ENCODE peak calls at places on chromosomes 4 and X, in four cellular contexts. N, U, B and J are unnamed samples.

GRCh38 chr4:118772149-118773081 is 63.5 kb downstream of the SEC24D start:
- DNase-seq in N (no peak), U (peak; percentile 62), B (no peak), J (peak; percentile 54)

GRCh38 chr4:8472689-8473197 is 32.2 kb downstream of the TRMT44 start:
- DNase-seq in N (no peak), U (peak; percentile 96), B (no peak), J (peak; percentile 96)

GRCh38 chr4:48698029-48698901 is 81.8 kb downstream of the FRYL start:
- DNase-seq in N (no peak), U (peak; percentile 86), B (peak; percentile 70), J (peak; percentile 88)

GRCh38 chr4:140774510-140774909 is 18.3 kb upstream of the TBC1D9 start:
- DNase-seq in N (no peak), U (no peak), B (no peak), J (no peak)

GRCh38 chr4:80154547-80154933 is 42.8 kb upstream of the PRDM8 start:
- DNase-seq in N (no peak), U (no peak), B (no peak), J (no peak)

GRCh38 chr4:101761405-101761804 is 29.1 kb upstream of the BANK1 start:
- DNase-seq in N (no peak), U (no peak), B (no peak), J (no peak)

GRCh38 chrX:40108084-40108958 is 10.6 kb upstream of the BCOR start:
- DNase-seq in N (peak; percentile 54), U (peak; percentile 67), B (peak; percentile 80), J (no peak)

GRCh38 chr4:3642806-3643517 is 110.7 kb upstream of the LRPAP1 start:
- DNase-seq in N (no peak), U (no peak), B (no peak), J (no peak)

GRCh38 chrX:33298622-33299021 is 87.3 kb upstream of the DMD start:
- DNase-seq in N (no peak), U (no peak), B (no peak), J (no peak)

GRCh38 chr4:70564033-70564432 is 28.0 kb upstream of the AMBN start:
- DNase-seq in N (no peak), U (no peak), B (no peak), J (no peak)

GRCh38 chr4:109719604-109720003 is 10.3 kb downstream of the PLA2G12A start:
- DNase-seq in N (no peak), U (no peak), B (no peak), J (no peak)

GRCh38 chrX:152817082-152817744 is 13.3 kb downstream of the CETN2 start:
- DNase-seq in N (no peak), U (peak; percentile 37), B (peak; percentile 28), J (peak; percentile 41)

GRCh38 chr4:81499840-81500239 is 28.1 kb upstream of the RASGEF1B start:
- DNase-seq in N (no peak), U (no peak), B (no peak), J (no peak)

GRCh38 chrX:135463937-135464336 is 42.2 kb downstream of the SMIM10L2A start:
- DNase-seq in N (no peak), U (peak; percentile 15), B (no peak), J (no peak)

DNA sequence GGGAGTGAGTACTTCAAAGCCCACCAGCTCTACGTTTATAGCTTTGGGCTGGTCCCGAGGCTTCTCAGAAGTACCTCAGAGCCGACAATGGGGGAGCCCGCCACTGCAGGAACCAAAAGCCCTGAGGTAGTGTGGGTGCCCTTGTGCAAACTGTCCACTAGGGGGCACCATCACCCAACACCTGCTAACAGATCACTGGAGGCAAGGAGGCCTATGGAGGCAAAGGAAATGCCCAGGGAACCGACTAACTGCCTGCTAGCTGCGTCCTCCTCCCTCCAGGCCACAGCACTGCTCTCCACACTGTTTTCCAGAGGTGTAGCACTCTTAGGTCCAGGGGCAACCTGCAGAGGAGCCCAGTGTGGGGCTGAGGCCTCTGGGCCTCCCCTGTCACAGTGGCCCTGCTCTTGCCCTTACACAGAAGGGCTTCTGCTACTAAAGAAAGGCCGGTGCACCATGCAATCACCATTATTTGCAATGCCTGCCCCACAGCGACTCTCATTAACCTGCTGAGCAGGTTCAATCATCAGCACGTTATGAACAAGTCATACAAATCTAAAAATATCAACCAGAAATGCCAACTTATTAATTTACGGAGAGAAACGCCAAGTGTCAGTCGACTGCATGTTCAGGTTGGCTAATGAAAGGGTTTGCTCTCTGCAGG is 159.1 kb downstream of the NSUN7 start:
- DNase-seq in N (peak; percentile 78), U (peak; percentile 74), B (peak; percentile 72), J (peak; percentile 79)
- TF ChIP-seq CTCF in N (peak; percentile 92), U (peak; percentile 95), B (peak; percentile 88), J (peak; percentile 99)

GRCh38 chr4:15778742-15779231 is 659 bp downstream of the CD38 start:
- DNase-seq in N (peak; percentile 80), U (no peak), B (peak; percentile 27), J (no peak)

GRCh38 chr4:15777697-15778096 is 431 bp upstream of the CD38 start:
- DNase-seq in N (no peak), U (no peak), B (no peak), J (no peak)

GRCh38 chr4:15779336-15779735 is 1.2 kb downstream of the CD38 start:
- DNase-seq in N (peak; percentile 61), U (peak; percentile 50), B (peak; percentile 18), J (no peak)

GRCh38 chr4:15776871-15777648 is 1.1 kb upstream of the CD38 start:
- DNase-seq in N (no peak), U (no peak), B (no peak), J (no peak)

GRCh38 chr4:15778191-15778741 is at the start of gene CD38:
- DNase-seq in N (peak; percentile 51), U (no peak), B (no peak), J (no peak)
- TF ChIP-seq CTCF in N (no peak), U (no peak), B (no peak), J (no peak)

DNA sequence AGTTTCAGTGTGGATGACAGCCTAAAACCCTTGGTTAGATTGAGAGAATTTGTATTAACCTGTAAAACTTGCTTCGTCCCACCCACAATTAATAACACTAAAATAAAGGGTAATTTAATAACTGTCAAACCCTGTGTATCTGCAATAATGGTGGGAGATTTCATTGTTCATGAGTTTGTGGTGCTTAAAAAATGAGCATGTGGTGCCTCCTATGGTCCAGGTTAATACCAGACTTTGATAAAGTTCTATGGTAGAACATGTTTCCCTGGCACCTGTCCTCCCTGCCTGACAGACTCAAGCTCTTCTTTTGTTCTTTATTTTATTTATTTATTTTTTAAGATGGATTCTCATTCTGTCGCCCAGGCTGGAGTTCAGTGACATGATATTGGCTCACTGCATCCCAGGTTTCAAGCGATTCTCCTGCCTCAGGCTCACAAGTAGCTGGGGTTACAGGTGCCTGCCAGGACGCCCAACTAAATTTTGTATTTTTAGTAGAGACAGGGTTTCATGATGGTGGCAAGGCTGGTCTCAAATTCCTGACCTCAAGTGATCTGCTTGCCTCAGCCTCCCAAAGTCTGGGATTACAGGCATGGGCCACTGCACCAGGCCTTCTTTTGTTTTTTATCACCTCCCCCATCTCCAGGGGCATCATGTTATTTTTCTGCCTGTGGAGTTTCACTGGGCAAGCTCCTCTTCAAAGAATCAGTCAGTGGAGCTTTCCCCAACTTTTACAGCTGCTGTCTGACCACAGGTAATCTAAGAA is 289.2 kb downstream of the NR3C2 start:
- DNase-seq in N (no peak), U (peak; percentile 8), B (no peak), J (no peak)
- TF ChIP-seq CTCF in N (no peak), U (peak; percentile 25), B (no peak), J (no peak)

DNA sequence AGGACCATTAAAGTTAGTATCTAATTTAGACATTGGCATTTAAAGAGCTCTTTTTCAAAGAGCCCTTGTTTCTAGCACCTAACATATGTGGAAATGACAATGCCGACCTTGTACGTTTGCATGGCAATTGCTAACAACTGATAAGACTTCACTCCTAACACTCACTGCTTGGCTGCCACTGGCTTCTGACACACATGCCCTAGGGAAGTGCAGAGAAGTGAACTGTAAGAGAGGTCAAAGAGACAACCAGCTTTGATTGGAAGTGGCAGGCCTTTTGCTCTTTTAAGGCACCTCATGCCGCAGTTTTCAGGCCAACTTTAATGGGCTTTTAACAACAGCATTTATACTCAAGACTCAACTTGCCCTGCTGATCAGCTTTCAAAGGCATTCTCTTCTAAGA is 158.4 kb downstream of the RAB28 start:
- DNase-seq in N (no peak), U (no peak), B (no peak), J (no peak)
- TF ChIP-seq CTCF in N (no peak), U (no peak), B (no peak), J (no peak)